ENCODE peak calls at places on chromosomes 6 and 20, in eight cellular contexts. J is heart left ventricle; H is CD8-positive, alpha-beta memory T cell; G is CD8-positive, alpha-beta T cell; C is right cardiac atrium; O is mesendoderm; V is left lung; P is H9. K is an unnamed sample.
A peak's percentile ranks its signal among the peaks of the same experiment; 100 is the strongest.

GRCh38 chr6:163626073-163626867 is 211.8 kb downstream of the QKI start:
- DNase-seq in J (no peak), O (no peak), V (no peak), G (no peak), H (no peak), P (no peak), C (no peak), K (no peak)

GRCh38 chr6:79070206-79070825 is 7.7 kb downstream of the PHIP start:
- DNase-seq in J (no peak), G (no peak), V (no peak), O (no peak), P (no peak), H (no peak), C (no peak), K (no peak)

GRCh38 chr20:18388860-18389259 is 78.0 kb downstream of the DZANK1 start:
- DNase-seq in G (no peak), V (no peak), O (no peak), H (no peak), P (no peak), J (no peak), C (no peak), K (no peak)

GRCh38 chr6:46584586-46584985 is 68.0 kb downstream of the CYP39A1 start:
- DNase-seq in O (peak; percentile 30), P (no peak), G (no peak), J (no peak), H (no peak), V (no peak), C (no peak), K (no peak)

GRCh38 chr6:105618247-105618646 is 215.4 kb upstream of the PREP start:
- DNase-seq in P (no peak), J (no peak), C (no peak), G (no peak), O (no peak), V (no peak), H (no peak), K (no peak)

GRCh38 chr6:158014505-158015187 is 33.0 kb downstream of the SYNJ2 start:
- DNase-seq in V (no peak), O (no peak), C (no peak), P (no peak), H (no peak), J (no peak), G (no peak), K (peak; percentile 44)

GRCh38 chr6:37288247-37288646 is 30.3 kb upstream of the TMEM217 start:
- DNase-seq in G (no peak), V (no peak), C (no peak), J (no peak), P (no peak), H (no peak), O (no peak), K (no peak)

GRCh38 chr6:23728707-23729106 is 397.3 kb upstream of the NRSN1 start:
- DNase-seq in H (no peak), G (no peak), C (no peak), V (peak; percentile 35), P (no peak), J (no peak), O (peak; percentile 68), K (no peak)

GRCh38 chr20:62171245-62171644 is 11.6 kb upstream of the MTG2 start:
- DNase-seq in C (peak; percentile 63), O (no peak), H (no peak), G (no peak), V (no peak), P (no peak), J (peak; percentile 33), K (no peak)

GRCh38 chr20:50357783-50358161 is 152.4 kb upstream of the PTPN1 start:
- DNase-seq in J (peak; percentile 25), P (no peak), C (no peak), O (no peak), H (no peak), V (no peak), G (no peak), K (no peak)

GRCh38 chr20:63177785-63178444 is 38.0 kb downstream of the YTHDF1 start:
- DNase-seq in O (no peak), P (no peak), G (no peak), J (no peak), H (no peak), C (no peak), V (no peak), K (no peak)

GRCh38 chr20:6122111-6122872 is 538 bp downstream of the FERMT1 start:
- DNase-seq in J (no peak), V (no peak), P (peak; percentile 36), G (no peak), H (no peak), O (peak; percentile 52), C (no peak), K (no peak)

GRCh38 chr20:6123650-6124014 is 802 bp upstream of the FERMT1 start:
- DNase-seq in J (no peak), G (no peak), O (no peak), C (no peak), V (no peak), H (no peak), P (no peak), K (no peak)

GRCh38 chr20:6121504-6121903 is 1.3 kb downstream of the FERMT1 start:
- DNase-seq in O (no peak), J (no peak), V (no peak), G (no peak), C (no peak), P (no peak), H (no peak), K (no peak)

GRCh38 chr20:6120491-6120988 is 2.3 kb downstream of the FERMT1 start:
- DNase-seq in V (no peak), H (no peak), G (no peak), O (no peak), J (no peak), P (no peak), C (no peak), K (no peak)

DNA sequence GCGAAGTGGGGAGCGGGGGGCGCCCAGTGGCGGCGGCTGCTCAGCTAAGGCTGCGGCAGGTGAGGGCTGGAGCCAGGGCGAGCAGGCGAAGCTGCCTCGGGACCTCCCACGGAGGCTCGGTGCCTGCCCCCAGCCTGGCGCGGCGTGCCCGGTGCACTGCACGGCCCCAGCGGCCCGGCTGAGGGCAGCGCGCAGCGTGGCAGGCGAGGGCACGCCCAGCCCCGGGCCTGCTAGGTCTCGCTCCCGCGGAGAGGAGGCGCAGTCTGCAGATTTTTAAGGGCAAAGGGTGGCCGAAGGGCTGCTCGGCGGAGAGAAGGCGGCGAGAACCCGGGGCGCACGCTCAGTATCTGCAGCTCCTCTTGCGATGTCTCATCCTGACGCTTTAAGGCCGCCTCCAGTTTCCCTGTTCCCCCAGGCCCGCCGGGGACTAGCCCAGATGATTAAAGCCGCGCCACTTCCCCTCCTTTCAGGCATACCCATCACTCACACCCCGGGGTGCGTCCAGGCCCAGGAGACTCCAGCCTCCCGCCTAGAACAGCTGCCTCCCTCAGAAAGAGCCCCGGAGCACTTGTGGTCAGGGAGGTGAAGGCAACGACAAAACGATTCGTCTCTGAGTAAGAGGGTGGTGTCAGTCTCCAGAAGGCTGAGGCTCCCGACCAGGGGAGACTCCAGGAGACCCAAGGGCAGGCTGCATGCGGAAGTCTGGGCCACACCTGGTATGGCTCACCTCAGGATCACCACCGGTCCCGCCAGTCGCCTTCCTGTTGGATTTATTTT is at the start of gene FERMT1:
- DNase-seq in V (peak; percentile 56), H (no peak), J (peak; percentile 69), G (no peak), C (peak; percentile 81), P (peak; percentile 78), O (peak; percentile 85), K (no peak)
- H3K4me1 ChIP-seq in V (no peaks in the 10 kb centered on the region), H (no peaks in the 10 kb centered on the region), J (peaks cover 4% of the 10 kb centered on the region), G (no peaks in the 10 kb centered on the region), C (no peaks in the 10 kb centered on the region), P (peaks cover 8% of the 10 kb centered on the region), O (peaks cover 2% of the 10 kb centered on the region), K (no peaks in the 10 kb centered on the region)

DNA sequence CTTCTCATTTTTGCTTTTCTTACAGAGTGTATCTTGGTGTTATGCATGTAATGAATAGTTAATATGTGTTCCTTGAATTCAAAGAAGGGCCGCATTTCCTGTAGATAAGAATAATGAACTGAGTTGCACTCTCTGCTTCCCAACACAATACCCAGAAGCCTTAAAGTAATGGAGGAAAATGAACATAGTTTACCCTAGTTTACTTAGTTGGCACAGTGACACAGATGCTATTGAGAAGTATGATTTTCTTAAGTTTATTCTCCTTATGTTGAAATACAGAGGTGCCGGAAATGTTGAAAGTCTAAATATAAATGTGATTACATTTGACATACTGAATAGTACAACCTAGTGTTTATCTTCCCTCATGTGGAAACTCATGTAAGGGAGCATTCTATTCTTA is 6.1 kb downstream of the NUS1 start:
- DNase-seq in O (no peak), G (no peak), H (no peak), J (no peak), C (no peak), V (no peak), P (no peak), K (no peak)
- H3K4me1 ChIP-seq in O (peaks cover 5% of the 10 kb centered on the region), G (peaks cover 76% of the 10 kb centered on the region), H (peaks cover 69% of the 10 kb centered on the region), J (peaks cover 69% of the 10 kb centered on the region), C (peaks cover 4% of the 10 kb centered on the region), V (peaks cover 23% of the 10 kb centered on the region), P (no peaks in the 10 kb centered on the region), K (no peaks in the 10 kb centered on the region)

GRCh38 chr6:166415306-166415705 is 32.6 kb upstream of the MPC1 start:
- DNase-seq in G (peak; percentile 41), C (no peak), O (no peak), H (peak; percentile 53), P (no peak), V (no peak), J (no peak), K (no peak)

GRCh38 chr6:166418691-166419143 is 36.0 kb upstream of the MPC1 start:
- DNase-seq in V (no peak), H (peak; percentile 38), P (no peak), J (no peak), C (no peak), O (no peak), G (no peak), K (no peak)

GRCh38 chr6:166417285-166417691 is 34.5 kb upstream of the MPC1 start:
- DNase-seq in V (no peak), G (peak; percentile 68), C (no peak), O (no peak), J (no peak), P (no peak), H (peak; percentile 86), K (peak; percentile 37)

GRCh38 chr6:166413491-166413951 is 30.8 kb upstream of the MPC1 start:
- DNase-seq in V (no peak), H (peak; percentile 42), P (no peak), O (no peak), G (peak; percentile 49), J (no peak), C (no peak), K (peak; percentile 26)

GRCh38 chr6:166415833-166416347 is 33.1 kb upstream of the MPC1 start:
- DNase-seq in P (no peak), C (no peak), H (no peak), V (no peak), J (no peak), O (no peak), G (no peak), K (peak; percentile 1)
- H3K4me1 ChIP-seq in P (no peaks in the 10 kb centered on the region), C (no peaks in the 10 kb centered on the region), H (peaks cover 99% of the 10 kb centered on the region), V (no peaks in the 10 kb centered on the region), J (no peaks in the 10 kb centered on the region), O (no peaks in the 10 kb centered on the region), G (peaks cover 96% of the 10 kb centered on the region), K (no peaks in the 10 kb centered on the region)

GRCh38 chr6:68008445-68008844 is 626.6 kb upstream of the ADGRB3 start:
- DNase-seq in V (no peak), H (no peak), G (no peak), O (no peak), J (no peak), C (no peak), P (no peak), K (no peak)

GRCh38 chr6:68007717-68008116 is 627.4 kb upstream of the ADGRB3 start:
- DNase-seq in P (no peak), J (no peak), C (no peak), G (no peak), V (no peak), O (no peak), H (no peak), K (no peak)

GRCh38 chr6:68012822-68013221 is 622.3 kb upstream of the ADGRB3 start:
- DNase-seq in O (no peak), G (no peak), V (no peak), J (no peak), P (no peak), H (no peak), C (no peak), K (no peak)
- H3K4me1 ChIP-seq in O (no peaks in the 10 kb centered on the region), G (no peaks in the 10 kb centered on the region), V (no peaks in the 10 kb centered on the region), J (no peaks in the 10 kb centered on the region), P (no peaks in the 10 kb centered on the region), H (no peaks in the 10 kb centered on the region), C (no peaks in the 10 kb centered on the region), K (no peaks in the 10 kb centered on the region)

K was measured in aorta.